ENCODE peak calls at places on chromosomes 5 and 9, in five cellular contexts. One of them, this sample, is unnamed.
A peak's percentile ranks its signal among the peaks of the same experiment; 100 is the strongest.

GRCh38 chr9:134928796-134929559 is 11.3 kb upstream of the FCN1 start:
- DNase-seq in AG09309: no peak
- DNase-seq in cardiac muscle cell: no peak
- DNase-seq in astrocyte: no peak
- DNase-seq in A549: no peak
- DNase-seq in this sample: no peak

GRCh38 chr5:82234880-82235279 is 43.3 kb downstream of the RPS23 start:
- DNase-seq in cardiac muscle cell: no peak
- DNase-seq in A549: no peak
- DNase-seq in AG09309: no peak
- DNase-seq in astrocyte: no peak
- DNase-seq in this sample: no peak

GRCh38 chr9:119234636-119235035 is 134.6 kb downstream of the BRINP1 start:
- DNase-seq in astrocyte: no peak
- DNase-seq in A549: no peak
- DNase-seq in AG09309: no peak
- DNase-seq in cardiac muscle cell: no peak
- DNase-seq in this sample: no peak

GRCh38 chr5:119410448-119411170 is 41.7 kb upstream of the HSD17B4 start:
- DNase-seq in A549: no peak
- DNase-seq in cardiac muscle cell: no peak
- DNase-seq in AG09309: no peak
- DNase-seq in astrocyte: no peak
- DNase-seq in this sample: no peak

GRCh38 chr9:34114436-34114835 is 12.1 kb downstream of the DCAF12 start:
- DNase-seq in astrocyte: no peak
- DNase-seq in cardiac muscle cell: no peak
- DNase-seq in A549: no peak
- DNase-seq in AG09309: no peak
- DNase-seq in this sample: no peak

GRCh38 chr5:101103874-101104273 is 200.8 kb upstream of the ST8SIA4 start:
- DNase-seq in AG09309: no peak
- DNase-seq in A549: peak; percentile 93
- DNase-seq in cardiac muscle cell: no peak
- DNase-seq in astrocyte: no peak
- DNase-seq in this sample: no peak

GRCh38 chr5:74212336-74212735 is 428.2 kb downstream of the ENC1 start:
- DNase-seq in astrocyte: no peak
- DNase-seq in A549: peak; percentile 39
- DNase-seq in cardiac muscle cell: peak; percentile 46
- DNase-seq in AG09309: no peak
- DNase-seq in this sample: peak; percentile 38

GRCh38 chr9:91162784-91163440 is 198.8 kb downstream of the AUH start:
- DNase-seq in A549: no peak
- DNase-seq in astrocyte: peak; percentile 20
- DNase-seq in AG09309: no peak
- DNase-seq in cardiac muscle cell: peak; percentile 31
- DNase-seq in this sample: peak; percentile 13

GRCh38 chr9:133686642-133687575 is 50.7 kb downstream of the DBH start:
- DNase-seq in A549: no peak
- DNase-seq in AG09309: no peak
- DNase-seq in cardiac muscle cell: no peak
- DNase-seq in astrocyte: no peak
- DNase-seq in this sample: no peak

GRCh38 chr9:73180373-73180772 is 28.7 kb downstream of the ANXA1 start:
- DNase-seq in A549: no peak
- DNase-seq in AG09309: peak; percentile 29
- DNase-seq in astrocyte: peak; percentile 74
- DNase-seq in cardiac muscle cell: peak; percentile 60
- DNase-seq in this sample: no peak

GRCh38 chr9:115328228-115328627 is 210.3 kb upstream of the TNC start:
- DNase-seq in AG09309: peak; percentile 55
- DNase-seq in astrocyte: peak; percentile 92
- DNase-seq in A549: no peak
- DNase-seq in cardiac muscle cell: peak; percentile 35
- DNase-seq in this sample: peak; percentile 58

GRCh38 chr9:133848471-133848870 is 110.3 kb upstream of the SARDH start:
- DNase-seq in cardiac muscle cell: no peak
- DNase-seq in astrocyte: no peak
- DNase-seq in A549: no peak
- DNase-seq in AG09309: no peak
- DNase-seq in this sample: no peak

GRCh38 chr5:151477106-151477505 is 29.7 kb downstream of the SLC36A1 start:
- DNase-seq in AG09309: no peak
- DNase-seq in cardiac muscle cell: peak; percentile 14
- DNase-seq in astrocyte: no peak
- DNase-seq in A549: no peak
- DNase-seq in this sample: peak; percentile 13

GRCh38 chr5:76521240-76521758 is 101.9 kb downstream of the F2RL2 start:
- DNase-seq in cardiac muscle cell: peak; percentile 57
- DNase-seq in AG09309: peak; percentile 2
- DNase-seq in astrocyte: peak; percentile 94
- DNase-seq in A549: no peak
- DNase-seq in this sample: peak; percentile 9

GRCh38 chr5:126368239-126368812 is 54.9 kb upstream of the GRAMD2B start:
- DNase-seq in AG09309: no peak
- DNase-seq in cardiac muscle cell: no peak
- DNase-seq in astrocyte: no peak
- DNase-seq in A549: no peak
- DNase-seq in this sample: no peak
- TF ChIP-seq CTCF in AG09309: no peak
- TF ChIP-seq CTCF in cardiac muscle cell: no peak
- TF ChIP-seq CTCF in astrocyte: no peak
- TF ChIP-seq CTCF in A549: no peak
- TF ChIP-seq CTCF in this sample: no peak

DNA sequence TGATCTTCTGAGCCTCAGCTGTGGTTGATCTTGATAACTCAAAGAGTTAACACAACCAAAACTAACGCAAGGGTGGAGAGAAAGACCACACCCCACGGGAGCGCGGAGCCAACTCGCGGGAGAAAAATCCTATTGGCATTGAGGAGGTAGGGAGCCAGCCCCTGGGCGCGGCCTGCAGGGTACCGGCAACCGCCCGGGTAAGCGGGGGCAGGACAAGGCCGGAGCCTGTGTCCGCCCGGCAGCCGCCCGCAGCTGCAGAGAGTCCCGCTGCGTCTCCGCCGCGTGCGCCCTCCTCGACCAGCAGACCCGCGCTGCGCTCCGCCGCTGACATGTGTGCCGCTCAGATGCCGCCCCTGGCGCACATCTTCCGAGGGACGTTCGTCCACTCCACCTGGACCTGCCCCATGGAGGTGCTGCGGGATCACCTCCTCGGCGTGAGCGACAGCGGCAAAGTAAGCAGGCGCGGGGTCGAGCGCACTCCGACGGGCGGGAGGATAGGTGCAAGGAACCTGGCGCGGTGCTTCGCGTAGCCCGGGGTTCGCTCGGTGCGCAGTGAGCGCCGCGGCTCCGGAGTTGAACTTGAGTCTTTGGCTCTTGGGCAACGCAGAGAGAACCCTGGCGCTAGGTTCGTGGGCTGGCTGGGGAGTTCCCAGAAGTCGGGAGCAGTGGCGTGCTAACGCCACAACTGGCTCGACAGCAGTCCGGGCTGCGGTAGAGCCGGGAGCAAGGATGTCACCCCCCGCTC is at the start of gene GDA:
- DNase-seq in astrocyte: no peak
- DNase-seq in AG09309: no peak
- DNase-seq in cardiac muscle cell: no peak
- DNase-seq in A549: peak; percentile 40
- DNase-seq in this sample: no peak
- TF ChIP-seq CTCF in astrocyte: no peak
- TF ChIP-seq CTCF in AG09309: no peak
- TF ChIP-seq CTCF in cardiac muscle cell: no peak
- TF ChIP-seq CTCF in A549: no peak
- TF ChIP-seq CTCF in this sample: no peak

DNA sequence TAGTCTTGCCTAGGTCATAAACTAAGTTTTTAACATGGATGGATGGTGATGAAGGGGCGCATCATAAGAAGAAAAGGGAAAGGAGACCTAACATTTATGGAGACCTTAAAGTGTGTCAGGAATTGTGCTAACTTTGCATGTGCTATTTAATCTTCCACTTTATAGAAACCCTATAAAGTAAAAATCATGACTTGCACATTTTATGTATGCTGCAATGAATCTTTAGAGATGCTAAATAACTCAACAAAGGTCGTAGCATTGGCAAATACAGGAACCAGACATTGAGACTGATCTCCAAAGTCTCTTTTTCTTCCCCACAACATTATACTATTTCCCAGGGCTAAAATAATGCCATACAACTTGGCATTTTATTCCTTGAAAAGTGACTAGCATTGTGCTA is 214.6 kb downstream of the SGCD start:
- DNase-seq in A549: no peak
- DNase-seq in astrocyte: no peak
- DNase-seq in AG09309: no peak
- DNase-seq in cardiac muscle cell: no peak
- DNase-seq in this sample: no peak
- TF ChIP-seq CTCF in A549: no peak
- TF ChIP-seq CTCF in astrocyte: no peak
- TF ChIP-seq CTCF in AG09309: no peak
- TF ChIP-seq CTCF in cardiac muscle cell: no peak
- TF ChIP-seq CTCF in this sample: no peak

GRCh38 chr5:112372543-112372942 is 46.5 kb downstream of the EPB41L4A start:
- DNase-seq in AG09309: no peak
- DNase-seq in cardiac muscle cell: no peak
- DNase-seq in A549: peak; percentile 9
- DNase-seq in astrocyte: no peak
- DNase-seq in this sample: peak; percentile 4
- TF ChIP-seq CTCF in AG09309: no peak
- TF ChIP-seq CTCF in cardiac muscle cell: no peak
- TF ChIP-seq CTCF in A549: no peak
- TF ChIP-seq CTCF in astrocyte: no peak
- TF ChIP-seq CTCF in this sample: no peak

DNA sequence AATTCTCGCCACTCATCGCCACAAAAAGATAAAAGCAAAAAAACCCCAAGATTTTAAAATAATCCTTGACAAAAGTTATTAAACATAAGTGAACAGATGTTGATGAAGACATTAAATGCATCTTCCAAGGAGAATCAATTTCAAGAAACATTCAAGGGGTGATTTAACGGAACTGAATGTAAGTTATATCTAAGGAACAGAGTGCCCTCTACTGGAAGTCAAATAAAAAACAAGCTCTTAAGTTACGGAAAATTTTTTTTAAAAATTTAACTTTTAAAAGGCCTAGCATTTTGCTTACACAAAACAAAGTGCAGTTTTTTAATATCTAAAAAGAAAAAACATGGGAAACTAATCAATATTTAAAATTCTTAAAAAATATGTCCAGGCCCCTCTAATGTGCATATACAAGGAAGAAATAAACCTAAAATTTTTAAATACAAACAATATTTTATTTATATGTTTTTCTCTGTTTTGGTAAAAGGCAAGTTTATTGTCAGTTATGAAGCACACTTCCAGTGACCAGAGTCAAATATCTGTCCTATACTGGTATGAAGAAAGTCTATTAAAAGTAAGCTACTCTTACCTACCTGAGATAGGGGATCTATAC is 28.0 kb downstream of the TEX10 start:
- DNase-seq in A549: peak; percentile 50
- DNase-seq in cardiac muscle cell: peak; percentile 76
- DNase-seq in AG09309: peak; percentile 43
- DNase-seq in astrocyte: peak; percentile 46
- DNase-seq in this sample: peak; percentile 39
- TF ChIP-seq CTCF in A549: peak; percentile 62
- TF ChIP-seq CTCF in cardiac muscle cell: peak; percentile 52
- TF ChIP-seq CTCF in AG09309: peak; percentile 31
- TF ChIP-seq CTCF in astrocyte: peak; percentile 41
- TF ChIP-seq CTCF in this sample: peak; percentile 84

DNA sequence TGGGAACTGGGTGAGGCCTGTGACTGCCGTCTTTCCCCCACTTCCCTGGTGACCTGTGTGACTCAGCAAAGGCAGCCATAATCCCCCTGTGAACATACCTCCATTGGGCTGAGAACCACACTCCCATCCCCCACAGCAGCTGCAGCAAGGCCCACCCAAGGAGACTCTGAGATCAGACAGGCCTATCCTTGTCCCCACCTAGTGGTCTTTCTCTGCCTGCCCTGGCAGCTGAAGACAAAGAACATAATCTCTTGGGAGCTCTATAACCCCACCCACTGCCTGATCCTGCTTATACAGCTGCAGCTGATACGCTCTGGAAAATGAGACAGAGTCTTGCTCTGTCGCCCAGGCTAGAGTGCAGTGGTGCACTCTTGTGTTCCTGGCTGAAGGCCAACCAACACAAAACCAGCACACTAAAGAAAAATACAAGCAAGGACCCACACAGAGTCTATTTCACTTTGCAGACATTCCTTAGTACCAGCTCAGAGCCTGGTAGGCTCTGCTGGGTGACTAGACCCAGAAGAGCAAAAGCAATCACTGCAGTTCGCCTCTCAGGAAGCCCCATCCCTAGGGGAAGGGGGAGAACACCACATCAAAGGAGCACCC is 106.7 kb downstream of the MCTP1 start:
- DNase-seq in cardiac muscle cell: no peak
- DNase-seq in AG09309: no peak
- DNase-seq in astrocyte: peak; percentile 73
- DNase-seq in A549: peak; percentile 32
- DNase-seq in this sample: no peak
- TF ChIP-seq CTCF in cardiac muscle cell: no peak
- TF ChIP-seq CTCF in AG09309: no peak
- TF ChIP-seq CTCF in astrocyte: peak; percentile 52
- TF ChIP-seq CTCF in A549: no peak
- TF ChIP-seq CTCF in this sample: no peak

This sample was measured in HFFc6.